ENCODE peak calls at places on chromosomes 6 and 20, in eight cellular contexts. One of them, this sample, is unnamed.
A peak's percentile ranks its signal among the peaks of the same experiment; 100 is the strongest.

GRCh38 chr6:39891976-39892375 is 42.3 kb downstream of the MOCS1 start:
- DNase-seq in uterus: no peak
- DNase-seq in osteoblast: no peak
- DNase-seq in fibroblast of lung: no peak
- DNase-seq in lower lobe of right lung: no peak
- DNase-seq in PC-3: no peak
- DNase-seq in sigmoid colon: no peak
- DNase-seq in breast epithelium: no peak
- DNase-seq in this sample: no peak

GRCh38 chr6:167211870-167212715 is 54.3 kb upstream of the GPR31 start:
- DNase-seq in lower lobe of right lung: no peak
- DNase-seq in breast epithelium: no peak
- DNase-seq in fibroblast of lung: no peak
- DNase-seq in uterus: no peak
- DNase-seq in PC-3: no peak
- DNase-seq in osteoblast: no peak
- DNase-seq in sigmoid colon: no peak
- DNase-seq in this sample: no peak

GRCh38 chr6:1607557-1608221 is 2.0 kb upstream of the FOXC1 start:
- DNase-seq in osteoblast: peak; percentile 83
- DNase-seq in sigmoid colon: peak; percentile 66
- DNase-seq in breast epithelium: peak; percentile 19
- DNase-seq in fibroblast of lung: no peak
- DNase-seq in uterus: no peak
- DNase-seq in lower lobe of right lung: no peak
- DNase-seq in PC-3: no peak
- DNase-seq in this sample: no peak

GRCh38 chr6:167530960-167531359 is 206.1 kb downstream of the TTLL2 start:
- DNase-seq in breast epithelium: no peak
- DNase-seq in uterus: no peak
- DNase-seq in PC-3: no peak
- DNase-seq in sigmoid colon: no peak
- DNase-seq in fibroblast of lung: no peak
- DNase-seq in osteoblast: no peak
- DNase-seq in lower lobe of right lung: no peak
- DNase-seq in this sample: no peak

GRCh38 chr6:147213772-147214171 is 9.6 kb downstream of the STXBP5 start:
- DNase-seq in uterus: no peak
- DNase-seq in fibroblast of lung: no peak
- DNase-seq in osteoblast: no peak
- DNase-seq in sigmoid colon: no peak
- DNase-seq in PC-3: no peak
- DNase-seq in breast epithelium: no peak
- DNase-seq in lower lobe of right lung: no peak
- DNase-seq in this sample: no peak

GRCh38 chr6:117616971-117617765 is 14.9 kb upstream of the GOPC start:
- DNase-seq in fibroblast of lung: no peak
- DNase-seq in uterus: no peak
- DNase-seq in sigmoid colon: no peak
- DNase-seq in lower lobe of right lung: no peak
- DNase-seq in osteoblast: no peak
- DNase-seq in breast epithelium: no peak
- DNase-seq in PC-3: no peak
- DNase-seq in this sample: no peak

GRCh38 chr20:16701296-16701695 is 28.5 kb upstream of the SNRPB2 start:
- DNase-seq in lower lobe of right lung: no peak
- DNase-seq in osteoblast: no peak
- DNase-seq in uterus: no peak
- DNase-seq in PC-3: peak; percentile 58
- DNase-seq in breast epithelium: no peak
- DNase-seq in fibroblast of lung: no peak
- DNase-seq in sigmoid colon: no peak
- DNase-seq in this sample: no peak

GRCh38 chr6:46491201-46491788 is at the start of gene RCAN2:
- DNase-seq in uterus: peak; percentile 62
- DNase-seq in lower lobe of right lung: peak; percentile 69
- DNase-seq in fibroblast of lung: peak; percentile 25
- DNase-seq in sigmoid colon: peak; percentile 81
- DNase-seq in PC-3: peak; percentile 36
- DNase-seq in osteoblast: peak; percentile 95
- DNase-seq in breast epithelium: peak; percentile 25
- DNase-seq in this sample: peak; percentile 70

GRCh38 chr6:5357486-5357885 is 96.2 kb downstream of the FARS2 start:
- DNase-seq in breast epithelium: no peak
- DNase-seq in PC-3: no peak
- DNase-seq in sigmoid colon: no peak
- DNase-seq in uterus: no peak
- DNase-seq in fibroblast of lung: no peak
- DNase-seq in osteoblast: no peak
- DNase-seq in lower lobe of right lung: no peak
- DNase-seq in this sample: no peak

GRCh38 chr6:37514840-37515239 is 15.1 kb upstream of the CCDC167 start:
- DNase-seq in uterus: no peak
- DNase-seq in PC-3: no peak
- DNase-seq in fibroblast of lung: no peak
- DNase-seq in sigmoid colon: no peak
- DNase-seq in breast epithelium: no peak
- DNase-seq in osteoblast: no peak
- DNase-seq in lower lobe of right lung: no peak
- DNase-seq in this sample: no peak

GRCh38 chr6:170291271-170292110 is 613 bp upstream of the DLL1 start:
- DNase-seq in breast epithelium: peak; percentile 68
- DNase-seq in sigmoid colon: peak; percentile 88
- DNase-seq in osteoblast: peak; percentile 76
- DNase-seq in fibroblast of lung: no peak
- DNase-seq in uterus: peak; percentile 66
- DNase-seq in lower lobe of right lung: peak; percentile 68
- DNase-seq in PC-3: peak; percentile 27
- DNase-seq in this sample: no peak

GRCh38 chr6:53862517-53863457 is 68.0 kb downstream of the LRRC1 start:
- DNase-seq in uterus: no peak
- DNase-seq in PC-3: peak; percentile 27
- DNase-seq in sigmoid colon: peak; percentile 70
- DNase-seq in lower lobe of right lung: no peak
- DNase-seq in fibroblast of lung: peak; percentile 96
- DNase-seq in osteoblast: no peak
- DNase-seq in breast epithelium: no peak
- DNase-seq in this sample: no peak

GRCh38 chr20:12941025-12941424 is 67.7 kb upstream of the SPTLC3 start:
- DNase-seq in breast epithelium: no peak
- DNase-seq in PC-3: peak; percentile 68
- DNase-seq in sigmoid colon: no peak
- DNase-seq in lower lobe of right lung: no peak
- DNase-seq in uterus: no peak
- DNase-seq in fibroblast of lung: peak; percentile 8
- DNase-seq in osteoblast: no peak
- DNase-seq in this sample: no peak

GRCh38 chr20:50919567-50919966 is 11.7 kb downstream of the ADNP start:
- DNase-seq in uterus: peak; percentile 74
- DNase-seq in lower lobe of right lung: peak; percentile 64
- DNase-seq in fibroblast of lung: peak; percentile 70
- DNase-seq in osteoblast: no peak
- DNase-seq in breast epithelium: no peak
- DNase-seq in sigmoid colon: peak; percentile 79
- DNase-seq in PC-3: peak; percentile 58
- DNase-seq in this sample: no peak

GRCh38 chr20:45361794-45362193 is 1.2 kb upstream of the SYS1 start:
- DNase-seq in osteoblast: no peak
- DNase-seq in PC-3: no peak
- DNase-seq in fibroblast of lung: no peak
- DNase-seq in sigmoid colon: peak; percentile 45
- DNase-seq in breast epithelium: no peak
- DNase-seq in lower lobe of right lung: no peak
- DNase-seq in uterus: no peak
- DNase-seq in this sample: no peak

GRCh38 chr6:127119361-127120108 is 1.1 kb downstream of the RSPO3 start:
- DNase-seq in uterus: peak; percentile 29
- DNase-seq in fibroblast of lung: peak; percentile 14
- DNase-seq in lower lobe of right lung: peak; percentile 48
- DNase-seq in breast epithelium: no peak
- DNase-seq in sigmoid colon: peak; percentile 66
- DNase-seq in PC-3: no peak
- DNase-seq in osteoblast: peak; percentile 63
- DNase-seq in this sample: peak; percentile 32

GRCh38 chr6:166907373-166907841 is 48.9 kb downstream of the RNASET2 start:
- DNase-seq in breast epithelium: no peak
- DNase-seq in fibroblast of lung: no peak
- DNase-seq in lower lobe of right lung: no peak
- DNase-seq in osteoblast: no peak
- DNase-seq in uterus: no peak
- DNase-seq in PC-3: no peak
- DNase-seq in sigmoid colon: no peak
- DNase-seq in this sample: no peak

GRCh38 chr6:39686980-39687379 is 38.2 kb downstream of the KIF6 start:
- DNase-seq in fibroblast of lung: no peak
- DNase-seq in lower lobe of right lung: no peak
- DNase-seq in sigmoid colon: no peak
- DNase-seq in osteoblast: no peak
- DNase-seq in PC-3: no peak
- DNase-seq in uterus: no peak
- DNase-seq in breast epithelium: no peak
- DNase-seq in this sample: no peak

GRCh38 chr6:64520050-64520449 is 884.4 kb downstream of the PHF3 start:
- DNase-seq in fibroblast of lung: peak; percentile 95
- DNase-seq in uterus: no peak
- DNase-seq in PC-3: peak; percentile 93
- DNase-seq in breast epithelium: no peak
- DNase-seq in sigmoid colon: no peak
- DNase-seq in lower lobe of right lung: no peak
- DNase-seq in osteoblast: peak; percentile 8
- DNase-seq in this sample: no peak

GRCh38 chr6:158417760-158418098 is 105.5 kb downstream of the TULP4 start:
- DNase-seq in sigmoid colon: no peak
- DNase-seq in lower lobe of right lung: no peak
- DNase-seq in osteoblast: peak; percentile 93
- DNase-seq in fibroblast of lung: peak; percentile 90
- DNase-seq in uterus: no peak
- DNase-seq in breast epithelium: no peak
- DNase-seq in PC-3: peak; percentile 76
- DNase-seq in this sample: no peak

GRCh38 chr6:66128676-66129075 is 421.6 kb upstream of the EYS start:
- DNase-seq in lower lobe of right lung: no peak
- DNase-seq in breast epithelium: no peak
- DNase-seq in PC-3: no peak
- DNase-seq in uterus: no peak
- DNase-seq in osteoblast: no peak
- DNase-seq in fibroblast of lung: no peak
- DNase-seq in sigmoid colon: no peak
- DNase-seq in this sample: no peak

GRCh38 chr6:66128238-66128637 is 421.2 kb upstream of the EYS start:
- DNase-seq in lower lobe of right lung: no peak
- DNase-seq in sigmoid colon: no peak
- DNase-seq in breast epithelium: no peak
- DNase-seq in fibroblast of lung: no peak
- DNase-seq in osteoblast: no peak
- DNase-seq in PC-3: no peak
- DNase-seq in uterus: no peak
- DNase-seq in this sample: no peak

GRCh38 chr6:66126358-66126757 is 419.3 kb upstream of the EYS start:
- DNase-seq in sigmoid colon: no peak
- DNase-seq in PC-3: no peak
- DNase-seq in lower lobe of right lung: no peak
- DNase-seq in fibroblast of lung: no peak
- DNase-seq in uterus: no peak
- DNase-seq in breast epithelium: no peak
- DNase-seq in osteoblast: no peak
- DNase-seq in this sample: no peak

GRCh38 chr6:66127061-66127460 is 420.0 kb upstream of the EYS start:
- DNase-seq in uterus: no peak
- DNase-seq in PC-3: no peak
- DNase-seq in fibroblast of lung: no peak
- DNase-seq in osteoblast: no peak
- DNase-seq in lower lobe of right lung: no peak
- DNase-seq in breast epithelium: no peak
- DNase-seq in sigmoid colon: no peak
- DNase-seq in this sample: no peak
- H3K4me1 ChIP-seq in uterus: no peaks in the 10 kb centered on the region
- H3K4me1 ChIP-seq in PC-3: no peaks in the 10 kb centered on the region
- H3K4me1 ChIP-seq in fibroblast of lung: no peaks in the 10 kb centered on the region
- H3K4me1 ChIP-seq in osteoblast: no peaks in the 10 kb centered on the region
- H3K4me1 ChIP-seq in lower lobe of right lung: no peaks in the 10 kb centered on the region
- H3K4me1 ChIP-seq in breast epithelium: no peaks in the 10 kb centered on the region
- H3K4me1 ChIP-seq in sigmoid colon: no peaks in the 10 kb centered on the region
- H3K4me1 ChIP-seq in this sample: no peaks in the 10 kb centered on the region

DNA sequence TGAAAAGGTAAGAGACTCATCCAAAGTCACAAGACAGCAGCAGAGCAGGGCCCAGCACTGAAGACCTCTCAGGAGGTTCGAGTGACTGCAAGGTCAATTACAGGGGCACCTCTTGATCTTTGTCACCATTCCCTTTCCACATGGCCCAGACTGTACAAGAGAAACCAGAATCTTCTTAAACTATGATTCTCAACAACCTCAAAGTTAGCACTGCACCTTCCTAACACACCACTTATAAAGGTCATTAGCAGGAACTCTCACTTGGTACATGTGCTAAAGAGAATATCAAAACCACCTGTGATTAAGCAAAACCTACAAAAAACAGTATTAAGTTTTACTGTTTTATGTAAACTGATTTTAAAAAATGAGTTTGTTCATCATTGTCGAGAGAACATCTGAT is 70.2 kb downstream of the DTNBP1 start:
- DNase-seq in sigmoid colon: no peak
- DNase-seq in uterus: no peak
- DNase-seq in lower lobe of right lung: no peak
- DNase-seq in osteoblast: no peak
- DNase-seq in fibroblast of lung: no peak
- DNase-seq in PC-3: no peak
- DNase-seq in breast epithelium: no peak
- DNase-seq in this sample: no peak
- TF ChIP-seq CTCF in sigmoid colon: no peak
- TF ChIP-seq CTCF in uterus: no peak
- TF ChIP-seq CTCF in lower lobe of right lung: no peak
- TF ChIP-seq CTCF in osteoblast: no peak
- TF ChIP-seq CTCF in fibroblast of lung: no peak
- TF ChIP-seq CTCF in PC-3: no peak
- TF ChIP-seq CTCF in breast epithelium: no peak
- TF ChIP-seq CTCF in this sample: no peak

GRCh38 chr6:140462495-140463311 is 1088.3 kb upstream of the CITED2 start:
- DNase-seq in lower lobe of right lung: no peak
- DNase-seq in sigmoid colon: no peak
- DNase-seq in fibroblast of lung: peak; percentile 51
- DNase-seq in breast epithelium: peak; percentile 26
- DNase-seq in osteoblast: peak; percentile 3
- DNase-seq in PC-3: peak; percentile 95
- DNase-seq in uterus: no peak
- DNase-seq in this sample: no peak
- H3K4me3 ChIP-seq in lower lobe of right lung: no peak overlapping the region
- H3K4me3 ChIP-seq in sigmoid colon: no peak overlapping the region
- H3K4me3 ChIP-seq in fibroblast of lung: no peak overlapping the region
- H3K4me3 ChIP-seq in breast epithelium: no peak overlapping the region
- H3K4me3 ChIP-seq in osteoblast: no peak overlapping the region
- H3K4me3 ChIP-seq in PC-3: peak overlapping the region; percentile 13
- H3K4me3 ChIP-seq in uterus: no peak overlapping the region
- H3K4me3 ChIP-seq in this sample: no peak overlapping the region

DNA sequence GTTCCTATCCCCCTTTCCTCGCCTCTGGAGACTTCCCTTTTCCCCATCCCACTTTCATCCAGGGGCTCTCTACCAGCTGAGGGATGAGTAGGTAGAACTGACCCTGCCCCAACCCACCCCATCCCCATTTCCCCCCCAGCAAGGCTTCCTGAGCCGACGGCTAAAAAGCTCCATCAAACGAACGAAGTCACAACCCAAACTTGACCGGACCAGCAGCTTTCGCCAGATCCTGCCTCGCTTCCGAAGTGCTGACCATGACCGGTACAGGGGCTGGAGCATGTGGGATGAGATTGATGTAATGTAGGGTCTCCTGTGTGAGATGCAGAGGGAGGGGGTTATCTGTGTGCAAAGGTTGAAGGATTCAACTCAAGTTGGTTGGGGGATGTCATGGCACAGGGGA is 12.7 kb downstream of the SYNGAP1 start:
- DNase-seq in uterus: no peak
- DNase-seq in breast epithelium: no peak
- DNase-seq in osteoblast: peak; percentile 81
- DNase-seq in sigmoid colon: no peak
- DNase-seq in PC-3: no peak
- DNase-seq in lower lobe of right lung: no peak
- DNase-seq in fibroblast of lung: no peak
- DNase-seq in this sample: no peak
- H3K4me1 ChIP-seq in uterus: peaks cover 22% of the 10 kb centered on the region
- H3K4me1 ChIP-seq in breast epithelium: no peaks in the 10 kb centered on the region
- H3K4me1 ChIP-seq in osteoblast: peaks cover 12% of the 10 kb centered on the region
- H3K4me1 ChIP-seq in sigmoid colon: no peaks in the 10 kb centered on the region
- H3K4me1 ChIP-seq in PC-3: peaks cover 9% of the 10 kb centered on the region
- H3K4me1 ChIP-seq in lower lobe of right lung: peaks cover 38% of the 10 kb centered on the region
- H3K4me1 ChIP-seq in fibroblast of lung: peaks cover 22% of the 10 kb centered on the region
- H3K4me1 ChIP-seq in this sample: peaks cover 4% of the 10 kb centered on the region

This sample was measured in left lung.